ENCODE peak calls at places on chromosome 16, in five cellular contexts. C is GM13977, K is mammary epithelial cell, M is uterus, R is heart right ventricle. Y is an unnamed sample.

GRCh38 chr16:47851026-47851610 is 304.7 kb downstream of the ABCC12 start:
- DNase-seq in C (no peak), K (peak; percentile 50), M (no peak), R (no peak), Y (no peak)

GRCh38 chr16:64428463-64428862 is 693.4 kb downstream of the CDH11 start:
- DNase-seq in C (no peak), K (peak; percentile 26), M (no peak), R (no peak), Y (peak; percentile 71)

GRCh38 chr16:9077001-9077809 is 14.2 kb upstream of the HAPSTR1 start:
- DNase-seq in C (no peak), K (peak; percentile 84), M (no peak), R (no peak), Y (no peak)

GRCh38 chr16:29899516-29900101 is at the start of gene SEZ6L2:
- DNase-seq in C (peak; percentile 43), K (peak; percentile 88), M (peak; percentile 62), R (peak; percentile 81), Y (peak; percentile 73)

GRCh38 chr16:68760671-68761275 is 23.7 kb downstream of the CDH1 start:
- DNase-seq in C (peak; percentile 62), K (peak; percentile 99), M (no peak), R (no peak), Y (no peak)

GRCh38 chr16:74107795-74108610 is 188.6 kb upstream of the PSMD7 start:
- DNase-seq in C (peak; percentile 34), K (peak; percentile 2), M (no peak), R (no peak), Y (peak; percentile 53)

GRCh38 chr16:66539628-66540469 is 10.1 kb downstream of the TK2 start:
- DNase-seq in C (no peak), K (no peak), M (no peak), R (no peak), Y (no peak)

GRCh38 chr16:81713295-81713772 is 65.8 kb upstream of the PLCG2 start:
- DNase-seq in C (no peak), K (no peak), M (no peak), R (no peak), Y (no peak)

GRCh38 chr16:86702824-86703588 is 124.7 kb downstream of the FOXL1 start:
- DNase-seq in C (no peak), K (no peak), M (no peak), R (no peak), Y (no peak)

GRCh38 chr16:3953728-3954410 is 73.4 kb upstream of the CREBBP start:
- DNase-seq in C (no peak), K (no peak), M (no peak), R (no peak), Y (no peak)

GRCh38 chr16:78675312-78675711 is 575.9 kb downstream of the WWOX start:
- DNase-seq in C (no peak), K (no peak), M (no peak), R (no peak), Y (no peak)

GRCh38 chr16:61237804-61238485 is 798.3 kb downstream of the CDH8 start:
- DNase-seq in C (no peak), K (no peak), M (no peak), R (no peak), Y (no peak)

GRCh38 chr16:29761882-29762281 is 16.1 kb upstream of the C16orf54 start:
- DNase-seq in C (no peak), K (no peak), M (no peak), R (no peak), Y (no peak)

GRCh38 chr16:1474047-1474446 is 781 bp downstream of the CLCN7 start:
- DNase-seq in C (no peak), K (no peak), M (no peak), R (no peak), Y (no peak)

GRCh38 chr16:27401768-27402568 is at the start of gene IL21R:
- DNase-seq in C (peak; percentile 73), K (no peak), M (peak; percentile 20), R (peak; percentile 73), Y (peak; percentile 69)

GRCh38 chr16:9827062-9827752 is 355.0 kb downstream of the GRIN2A start:
- DNase-seq in C (no peak), K (no peak), M (no peak), R (no peak), Y (no peak)

GRCh38 chr16:48054881-48055601 is 100.8 kb downstream of the ABCC12 start:
- DNase-seq in C (peak; percentile 66), K (peak; percentile 41), M (no peak), R (peak; percentile 24), Y (peak; percentile 77)

GRCh38 chr16:10465821-10466220 is 80.0 kb downstream of the ATF7IP2 start:
- DNase-seq in C (no peak), K (no peak), M (no peak), R (no peak), Y (no peak)

GRCh38 chr16:4313563-4314531 is 2.0 kb upstream of the GLIS2 start:
- DNase-seq in C (peak; percentile 81), K (no peak), M (no peak), R (peak; percentile 54), Y (peak; percentile 61)

GRCh38 chr16:50151322-50151721 is 1.8 kb upstream of the TENT4B start:
- DNase-seq in C (no peak), K (no peak), M (no peak), R (no peak), Y (no peak)

GRCh38 chr16:66924527-66925321 is 611 bp downstream of the RRAD start:
- DNase-seq in C (peak; percentile 79), K (no peak), M (no peak), R (peak; percentile 62), Y (no peak)

GRCh38 chr16:49488336-49488735 is 114.7 kb downstream of the C16orf78 start:
- DNase-seq in C (no peak), K (no peak), M (no peak), R (no peak), Y (no peak)

GRCh38 chr16:14111713-14112538 is 40.8 kb downstream of the MRTFB start:
- DNase-seq in C (no peak), K (peak; percentile 57), M (peak; percentile 67), R (peak; percentile 33), Y (peak; percentile 42)

GRCh38 chr16:82037666-82038065 is 2.6 kb downstream of the HSD17B2 start:
- DNase-seq in C (no peak), K (no peak), M (no peak), R (no peak), Y (no peak)

GRCh38 chr16:80932725-80933124 is 74.0 kb downstream of the CMC2 start:
- DNase-seq in C (no peak), K (peak; percentile 50), M (peak; percentile 58), R (peak; percentile 46), Y (no peak)

GRCh38 chr16:17159616-17160015 is 311.1 kb downstream of the XYLT1 start:
- DNase-seq in C (no peak), K (no peak), M (no peak), R (no peak), Y (peak; percentile 20)

GRCh38 chr16:35186045-35186759 is 1726.8 kb downstream of the TP53TG3F start:
- DNase-seq in C (no peak), K (no peak), M (no peak), R (no peak), Y (no peak)

GRCh38 chr16:81632392-81633146 is 146.5 kb upstream of the PLCG2 start:
- DNase-seq in C (no peak), K (no peak), M (no peak), R (no peak), Y (no peak)

GRCh38 chr16:72927199-72928088 is 120.5 kb downstream of the ZFHX3 start:
- DNase-seq in C (no peak), K (peak; percentile 92), M (peak; percentile 63), R (no peak), Y (no peak)

GRCh38 chr16:74460542-74460941 is 39.3 kb upstream of the CLEC18B start:
- DNase-seq in C (no peak), K (no peak), M (no peak), R (no peak), Y (no peak)

DNA sequence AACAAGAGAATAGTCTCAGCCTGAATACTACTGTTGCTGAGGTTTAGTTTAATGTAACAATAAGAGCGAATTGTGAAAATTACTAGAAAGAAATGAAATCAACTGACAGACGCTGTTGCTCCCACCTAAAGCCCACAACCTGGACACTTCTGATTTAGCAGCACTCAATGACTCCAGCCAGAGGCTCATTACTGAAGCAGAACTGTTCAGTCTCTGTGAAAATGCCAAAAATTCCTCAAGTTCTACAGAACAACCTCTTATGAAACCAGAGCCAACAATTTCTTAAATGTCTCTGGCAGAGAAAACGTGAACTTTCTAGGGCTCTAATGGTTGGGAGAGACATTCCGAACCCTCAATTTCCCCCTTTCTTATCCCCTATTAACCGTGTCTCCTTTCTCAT is 9.9 kb downstream of the PSME3IP1 start:
- DNase-seq in C (no peak), K (no peak), M (no peak), R (no peak), Y (peak; percentile 44)
- TF ChIP-seq CTCF in C (no peak), K (no peak), M (no peak), R (no peak), Y (no peak)

GRCh38 chr16:53498984-53499383 is 4.0 kb downstream of the AKTIP start:
- DNase-seq in C (no peak), K (no peak), M (no peak), R (no peak), Y (no peak)

GRCh38 chr16:53492499-53492898 is 10.5 kb downstream of the AKTIP start:
- DNase-seq in C (no peak), K (no peak), M (no peak), R (no peak), Y (no peak)

GRCh38 chr16:53489754-53490153 is 13.3 kb downstream of the AKTIP start:
- DNase-seq in C (no peak), K (no peak), M (no peak), R (no peak), Y (peak; percentile 47)

GRCh38 chr16:53495325-53495724 is 7.7 kb downstream of the AKTIP start:
- DNase-seq in C (no peak), K (no peak), M (no peak), R (no peak), Y (no peak)
- TF ChIP-seq CTCF in C (no peak), K (no peak), M (no peak), R (no peak), Y (no peak)

DNA sequence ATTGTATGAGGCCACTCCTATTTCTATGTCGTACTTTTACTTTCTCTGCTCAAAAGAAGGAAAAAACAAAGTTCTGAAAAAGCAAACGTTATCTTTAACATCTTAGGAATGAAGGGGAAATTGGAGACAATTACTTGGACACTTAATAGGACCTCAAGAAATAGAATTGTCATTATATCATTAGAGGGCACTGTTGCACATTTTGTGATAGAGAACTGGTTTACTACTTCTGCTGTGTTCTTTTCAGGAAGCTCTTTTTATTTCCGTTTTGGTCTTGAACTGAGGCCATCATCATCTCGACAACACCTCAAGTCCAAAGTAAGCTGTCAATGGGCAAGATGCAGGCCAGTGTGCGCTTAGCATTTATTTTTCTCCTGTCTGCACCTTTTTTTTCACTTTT is 14.6 kb downstream of the COG4 start:
- DNase-seq in C (no peak), K (no peak), M (no peak), R (no peak), Y (peak; percentile 16)
- TF ChIP-seq CTCF in C (peak; percentile 36), K (peak; percentile 29), M (no peak), R (peak; percentile 38), Y (peak; percentile 16)

GRCh38 chr16:188674-189073 is 8.4 kb downstream of the HBQ1 start:
- DNase-seq in C (no peak), K (no peak), M (no peak), R (no peak), Y (no peak)
- TF ChIP-seq CTCF in C (peak; percentile 37), K (peak; percentile 18), M (no peak), R (no peak), Y (no peak)

GRCh38 chr16:2762711-2763110 is 10.3 kb downstream of the SRRM2 start:
- DNase-seq in C (no peak), K (no peak), M (no peak), R (no peak), Y (no peak)
- TF ChIP-seq CTCF in C (no peak), K (no peak), M (no peak), R (no peak), Y (no peak)

Y was measured in cardiac muscle cell.